ENCODE peak calls at places on chromosome 5, in ten cellular contexts. Z is ascending aorta, L is spleen, W is fibroblast of lung, M is heart left ventricle, S is fibroblast of pulmonary artery, J is cardiac muscle cell, U is WERI-Rb-1, Q is upper lobe of right lung, X is left ventricle myocardium inferior. D is an unnamed sample.

GRCh38 chr5:16733597-16733996 is 116.8 kb upstream of the RETREG1 start:
- DNase-seq in Z (no peak), L (no peak), W (no peak), M (no peak), S (no peak), J (peak; percentile 40), U (no peak), Q (no peak), X (no peak), D (no peak)

GRCh38 chr5:111930407-111930806 is 173.4 kb upstream of the NREP start:
- DNase-seq in Z (no peak), L (no peak), W (no peak), M (no peak), S (no peak), J (no peak), U (no peak), Q (no peak), X (no peak), D (peak; percentile 10)

GRCh38 chr5:161546463-161547301 is at the start of gene GABRB2:
- DNase-seq in Z (no peak), L (no peak), W (peak; percentile 16), M (no peak), S (peak; percentile 39), J (peak; percentile 80), U (peak; percentile 23), Q (peak; percentile 78), X (peak; percentile 36), D (no peak)

GRCh38 chr5:134465856-134466240 is 54.2 kb upstream of the CDKN2AIPNL start:
- DNase-seq in Z (peak; percentile 94), L (peak; percentile 94), W (peak; percentile 93), M (peak; percentile 95), S (peak; percentile 98), J (peak; percentile 78), U (peak; percentile 63), Q (peak; percentile 94), X (peak; percentile 92), D (peak; percentile 83)

GRCh38 chr5:51039915-51040314 is 343.3 kb upstream of the ISL1 start:
- DNase-seq in Z (no peak), L (no peak), W (no peak), M (no peak), S (no peak), J (no peak), U (no peak), Q (no peak), X (no peak), D (no peak)

GRCh38 chr5:161676109-161676508 is 9.4 kb upstream of the GABRA6 start:
- DNase-seq in Z (no peak), L (no peak), W (no peak), M (no peak), S (no peak), J (peak; percentile 44), U (no peak), Q (no peak), X (no peak), D (no peak)

GRCh38 chr5:76608833-76609232 is 14.4 kb downstream of the F2RL2 start:
- DNase-seq in Z (no peak), L (no peak), W (peak; percentile 76), M (no peak), S (peak; percentile 79), J (no peak), U (no peak), Q (no peak), X (no peak), D (no peak)

GRCh38 chr5:177296581-177296980 is 6.9 kb downstream of the RAB24 start:
- DNase-seq in Z (no peak), L (peak; percentile 72), W (no peak), M (no peak), S (peak; percentile 20), J (no peak), U (no peak), Q (no peak), X (no peak), D (no peak)

GRCh38 chr5:100560860-100561259 is 25.7 kb downstream of the FAM174A start:
- DNase-seq in Z (no peak), L (no peak), W (peak; percentile 37), M (no peak), S (no peak), J (no peak), U (no peak), Q (no peak), X (no peak), D (no peak)

GRCh38 chr5:149672701-149673455 is 57.2 kb upstream of the PPARGC1B start:
- DNase-seq in Z (no peak), L (no peak), W (no peak), M (no peak), S (no peak), J (no peak), U (no peak), Q (no peak), X (no peak), D (no peak)

GRCh38 chr5:78490709-78491485 is 130.5 kb downstream of the SCAMP1 start:
- DNase-seq in Z (no peak), L (no peak), W (no peak), M (no peak), S (peak; percentile 39), J (no peak), U (no peak), Q (no peak), X (no peak), D (no peak)

GRCh38 chr5:1784197-1785050 is 15.2 kb downstream of the MRPL36 start:
- DNase-seq in Z (no peak), L (peak; percentile 64), W (no peak), M (no peak), S (no peak), J (no peak), U (no peak), Q (peak; percentile 48), X (peak; percentile 7), D (no peak)

DNA sequence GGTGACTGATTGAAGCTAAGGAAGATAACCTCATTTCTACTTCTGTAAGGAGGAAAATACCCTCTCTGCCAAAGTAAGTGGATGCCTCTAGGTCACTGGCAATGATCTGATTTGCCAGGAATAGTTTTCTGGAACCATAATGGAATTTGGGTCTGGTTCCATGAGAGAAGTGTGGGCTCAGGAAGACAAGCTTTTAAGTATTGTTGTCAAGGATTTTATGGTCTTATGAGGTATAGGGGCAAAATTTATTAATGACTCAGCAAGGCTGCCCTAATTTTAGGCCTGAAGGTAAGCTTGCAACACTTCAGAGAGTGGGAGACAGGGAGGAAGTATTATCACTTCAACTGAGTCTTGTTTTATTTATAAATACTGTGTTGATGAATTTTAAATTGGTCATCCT is 322.6 kb upstream of the ACTBL2 start:
- DNase-seq in Z (no peak), L (no peak), W (peak; percentile 40), M (no peak), S (no peak), J (no peak), U (no peak), Q (no peak), X (no peak), D (no peak)
- TF ChIP-seq CTCF in Z (no peak), L (no peak), W (no peak), M (no peak), S (no peak), J (no peak), U (no peak), Q (no peak), X (no peak), D (no peak)

GRCh38 chr5:131634666-131634995 is 398 bp downstream of the RAPGEF6 start:
- DNase-seq in Z (peak; percentile 82), L (no peak), W (peak; percentile 45), M (no peak), S (peak; percentile 50), J (peak; percentile 72), U (peak; percentile 65), Q (no peak), X (peak; percentile 50), D (peak; percentile 33)

GRCh38 chr5:131637694-131638093 is 2.7 kb upstream of the RAPGEF6 start:
- DNase-seq in Z (no peak), L (no peak), W (no peak), M (no peak), S (no peak), J (no peak), U (no peak), Q (no peak), X (no peak), D (no peak)

GRCh38 chr5:131635755-131636479 is 888 bp upstream of the RAPGEF6 start:
- DNase-seq in Z (no peak), L (no peak), W (peak; percentile 36), M (no peak), S (peak; percentile 52), J (peak; percentile 13), U (no peak), Q (no peak), X (no peak), D (no peak)

GRCh38 chr5:131633830-131634229 is 1.2 kb downstream of the RAPGEF6 start:
- DNase-seq in Z (no peak), L (no peak), W (no peak), M (no peak), S (no peak), J (no peak), U (no peak), Q (no peak), X (no peak), D (no peak)

DNA sequence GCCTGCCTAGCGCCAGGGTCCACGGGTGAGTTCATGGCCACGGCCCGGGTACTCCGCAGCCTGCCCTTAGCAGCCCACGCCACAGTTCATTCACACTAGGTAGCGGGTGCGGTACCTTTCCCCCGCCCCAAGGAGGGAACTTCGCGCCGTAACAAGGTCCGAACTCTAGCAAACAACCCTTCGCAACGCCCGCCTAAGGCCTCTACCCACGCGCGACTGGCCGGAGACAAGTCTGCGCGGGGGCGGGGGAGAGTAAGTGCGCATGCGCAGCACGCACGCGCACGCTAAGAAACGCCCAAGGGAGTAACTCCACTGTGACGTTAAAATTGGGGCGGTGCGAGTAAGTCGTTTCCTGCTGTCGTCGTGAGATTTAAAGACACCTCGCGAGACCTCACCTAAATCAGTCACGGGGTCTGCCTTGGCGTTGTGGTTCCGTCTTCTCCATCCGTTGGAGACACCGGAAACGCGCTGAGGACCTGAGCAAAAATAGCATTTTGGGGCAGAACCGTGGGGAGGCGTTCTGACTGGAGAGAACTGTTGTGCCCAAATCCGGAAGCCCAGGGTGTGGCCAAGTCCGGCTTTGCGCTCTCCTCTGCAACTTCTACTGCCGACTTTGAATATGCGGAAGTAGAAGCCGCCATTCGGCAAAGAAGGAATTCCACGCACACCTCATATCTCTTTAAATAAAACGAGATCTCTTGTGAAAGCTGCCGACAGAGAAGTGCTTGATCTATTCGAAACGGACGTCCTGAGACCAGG is at the start of gene RAPGEF6:
- DNase-seq in Z (peak; percentile 100), L (peak; percentile 98), W (peak; percentile 100), M (peak; percentile 99), S (peak; percentile 100), J (peak; percentile 99), U (peak; percentile 97), Q (peak; percentile 98), X (peak; percentile 96), D (peak; percentile 100)
- TF ChIP-seq CTCF in Z (no peak), L (no peak), W (peak; percentile 12), M (no peak), S (no peak), J (peak; percentile 10), U (no peak), Q (peak; percentile 12), X (peak; percentile 7), D (peak; percentile 5)

GRCh38 chr5:133460172-133460758 is 152.1 kb downstream of the FSTL4 start:
- DNase-seq in Z (no peak), L (no peak), W (no peak), M (no peak), S (peak; percentile 8), J (peak; percentile 49), U (peak; percentile 65), Q (no peak), X (no peak), D (no peak)
- TF ChIP-seq CTCF in Z (no peak), L (no peak), W (peak; percentile 49), M (peak; percentile 52), S (peak; percentile 51), J (peak; percentile 58), U (peak; percentile 94), Q (peak; percentile 46), X (peak; percentile 54), D (peak; percentile 81)

GRCh38 chr5:170109059-170110031 is 3.6 kb downstream of the FOXI1 start:
- DNase-seq in Z (peak; percentile 38), L (no peak), W (no peak), M (no peak), S (no peak), J (no peak), U (no peak), Q (no peak), X (no peak), D (no peak)
- TF ChIP-seq CTCF in Z (no peak), L (no peak), W (no peak), M (no peak), S (no peak), J (no peak), U (no peak), Q (no peak), X (no peak), D (no peak)

D was measured in HFFc6.